ENCODE peak calls at places on chromosome X, in four cellular contexts. One of them, this sample, is unnamed.

GRCh38 chrX:10423716-10424115 is 196.7 kb downstream of the MID1 start:
- DNase-seq in T-cell: no peak
- DNase-seq in cardiac muscle cell: peak
- DNase-seq in fibroblast of mammary gland: peak
- DNase-seq in this sample: no peak

GRCh38 chrX:39936886-39937770 is 160.6 kb downstream of the BCOR start:
- DNase-seq in fibroblast of mammary gland: no peak
- DNase-seq in cardiac muscle cell: no peak
- DNase-seq in T-cell: no peak
- DNase-seq in this sample: no peak

GRCh38 chrX:116317409-116317808 is 119.0 kb upstream of the SLC6A14 start:
- DNase-seq in fibroblast of mammary gland: peak
- DNase-seq in cardiac muscle cell: peak
- DNase-seq in T-cell: no peak
- DNase-seq in this sample: no peak

GRCh38 chrX:25013593-25014365 is 2.0 kb downstream of the ARX start:
- DNase-seq in T-cell: no peak
- DNase-seq in fibroblast of mammary gland: no peak
- DNase-seq in cardiac muscle cell: no peak
- DNase-seq in this sample: no peak

GRCh38 chrX:78979789-78980464 is 34.7 kb downstream of the P2RY10 start:
- DNase-seq in fibroblast of mammary gland: peak
- DNase-seq in T-cell: no peak
- DNase-seq in cardiac muscle cell: peak
- DNase-seq in this sample: no peak

GRCh38 chrX:39809326-39809725 is 288.4 kb downstream of the BCOR start:
- DNase-seq in fibroblast of mammary gland: peak
- DNase-seq in cardiac muscle cell: no peak
- DNase-seq in T-cell: no peak
- DNase-seq in this sample: peak

GRCh38 chrX:114582698-114583395 is 1.0 kb upstream of the HTR2C start:
- DNase-seq in fibroblast of mammary gland: no peak
- DNase-seq in T-cell: no peak
- DNase-seq in cardiac muscle cell: no peak
- DNase-seq in this sample: no peak

GRCh38 chrX:119423631-119424030 is 24.5 kb downstream of the SLC25A43 start:
- DNase-seq in fibroblast of mammary gland: no peak
- DNase-seq in cardiac muscle cell: peak
- DNase-seq in T-cell: no peak
- DNase-seq in this sample: no peak

GRCh38 chrX:2677764-2678163 is 13.3 kb upstream of the CD99 start:
- DNase-seq in fibroblast of mammary gland: peak
- DNase-seq in T-cell: no peak
- DNase-seq in cardiac muscle cell: peak
- DNase-seq in this sample: peak

GRCh38 chrX:14872355-14872754 is 514 bp downstream of the FANCB start:
- DNase-seq in fibroblast of mammary gland: no peak
- DNase-seq in cardiac muscle cell: no peak
- DNase-seq in T-cell: no peak
- DNase-seq in this sample: no peak

GRCh38 chrX:81261576-81261975 is 59.7 kb downstream of the SH3BGRL start:
- DNase-seq in fibroblast of mammary gland: peak
- DNase-seq in T-cell: no peak
- DNase-seq in cardiac muscle cell: peak
- DNase-seq in this sample: no peak

GRCh38 chrX:39212456-39212855 is 411.2 kb downstream of the MID1IP1 start:
- DNase-seq in cardiac muscle cell: no peak
- DNase-seq in fibroblast of mammary gland: no peak
- DNase-seq in T-cell: no peak
- DNase-seq in this sample: no peak

GRCh38 chrX:70979136-70979762 is 48.4 kb upstream of the SLC7A3 start:
- DNase-seq in cardiac muscle cell: peak
- DNase-seq in fibroblast of mammary gland: peak
- DNase-seq in T-cell: no peak
- DNase-seq in this sample: no peak

GRCh38 chrX:81336455-81337144 is 134.7 kb downstream of the SH3BGRL start:
- DNase-seq in fibroblast of mammary gland: no peak
- DNase-seq in cardiac muscle cell: no peak
- DNase-seq in T-cell: no peak
- DNase-seq in this sample: no peak

GRCh38 chrX:72105436-72105835 is 26.3 kb downstream of the RTL5 start:
- DNase-seq in cardiac muscle cell: no peak
- DNase-seq in T-cell: peak
- DNase-seq in fibroblast of mammary gland: no peak
- DNase-seq in this sample: no peak

This sample was measured in pulmonary artery endothelial cell.